ENCODE peak calls at places on chromosomes 2 and 18, in seven cellular contexts. B is CD8-positive, alpha-beta T cell; H is thyroid gland; T is kidney; V is tibial artery; R is A549; L is astrocyte. E is an unnamed sample. For H3K9me3 and H3K4me1, the result is how much of the 10 kb centered on the place peaks cover.

GRCh38 chr2:12555012-12555645 is 161.6 kb upstream of the TRIB2 start:
- DNase-seq in B (no peak), H (no peak), T (no peak), V (no peak), R (no peak), L (peak), E (no peak)

GRCh38 chr18:75548353-75548752 is 120.8 kb upstream of the SMIM21 start:
- DNase-seq in B (no peak), H (no peak), T (no peak), V (no peak), R (peak), L (peak), E (no peak)

GRCh38 chr2:232592687-232593407 is 40.6 kb upstream of the EFHD1 start:
- DNase-seq in B (no peak), H (no peak), T (peak), V (no peak), R (peak), L (peak), E (no peak)

GRCh38 chr2:61789807-61790602 is 63.9 kb downstream of the FAM161A start:
- DNase-seq in B (no peak), H (no peak), T (no peak), V (no peak), R (no peak), L (no peak), E (no peak)

GRCh38 chr2:58834404-58834803 is 593.3 kb upstream of the FANCL start:
- DNase-seq in B (no peak), H (no peak), T (no peak), V (no peak), R (peak), L (peak), E (no peak)

GRCh38 chr2:238502088-238502810 is 75.5 kb downstream of the ASB1 start:
- DNase-seq in B (no peak), H (no peak), T (no peak), V (no peak), R (no peak), L (no peak), E (no peak)

GRCh38 chr2:42244520-42244919 is 75.4 kb downstream of the EML4 start:
- DNase-seq in B (no peak), H (no peak), T (no peak), V (no peak), R (no peak), L (no peak), E (no peak)

GRCh38 chr2:215793747-215794595 is 219.4 kb downstream of the MREG start:
- DNase-seq in B (no peak), H (peak), T (no peak), V (peak), R (peak), L (peak), E (no peak)

GRCh38 chr2:64649013-64649484 is 4.7 kb downstream of the SERTAD2 start:
- DNase-seq in B (no peak), H (peak), T (no peak), V (no peak), R (no peak), L (no peak), E (peak)

GRCh38 chr18:13159579-13159978 is 59.0 kb upstream of the LDLRAD4 start:
- DNase-seq in B (no peak), H (no peak), T (no peak), V (no peak), R (peak), L (peak), E (no peak)

GRCh38 chr2:157898591-157898996 is 22.5 kb upstream of the ACVR1 start:
- DNase-seq in B (no peak), H (no peak), T (no peak), V (no peak), R (peak), L (peak), E (peak)

GRCh38 chr2:176473177-176473576 is 203.9 kb downstream of the MTX2 start:
- DNase-seq in B (no peak), H (peak), T (no peak), V (no peak), R (no peak), L (no peak), E (peak)

GRCh38 chr2:57552885-57553284 is 493.7 kb upstream of the VRK2 start:
- DNase-seq in B (no peak), H (no peak), T (no peak), V (no peak), R (no peak), L (no peak), E (no peak)
- TF ChIP-seq CTCF in B (no peak), H (no peak), T (no peak), V (no peak), R (no peak), L (no peak), E (no peak)

GRCh38 chr2:160910681-160911080 is 249.5 kb upstream of the TANK start:
- DNase-seq in B (no peak), H (no peak), T (no peak), V (no peak), R (no peak), L (peak), E (no peak)

GRCh38 chr2:160912276-160912675 is 248.0 kb upstream of the TANK start:
- DNase-seq in B (no peak), H (no peak), T (no peak), V (no peak), R (no peak), L (no peak), E (no peak)

GRCh38 chr2:160913323-160913722 is 246.9 kb upstream of the TANK start:
- DNase-seq in B (no peak), H (no peak), T (no peak), V (no peak), R (no peak), L (no peak), E (no peak)

GRCh38 chr2:160909781-160910242 is 250.4 kb upstream of the TANK start:
- DNase-seq in B (no peak), H (no peak), T (no peak), V (no peak), R (no peak), L (peak), E (no peak)

GRCh38 chr2:160911258-160911657 is 249.0 kb upstream of the TANK start:
- DNase-seq in B (no peak), H (no peak), T (no peak), V (no peak), R (no peak), L (peak), E (no peak)
- H3K9me3 ChIP-seq in B (under half), H (under half), T (under half), V (under half), R (under half), L (under half), E (under half)

DNA sequence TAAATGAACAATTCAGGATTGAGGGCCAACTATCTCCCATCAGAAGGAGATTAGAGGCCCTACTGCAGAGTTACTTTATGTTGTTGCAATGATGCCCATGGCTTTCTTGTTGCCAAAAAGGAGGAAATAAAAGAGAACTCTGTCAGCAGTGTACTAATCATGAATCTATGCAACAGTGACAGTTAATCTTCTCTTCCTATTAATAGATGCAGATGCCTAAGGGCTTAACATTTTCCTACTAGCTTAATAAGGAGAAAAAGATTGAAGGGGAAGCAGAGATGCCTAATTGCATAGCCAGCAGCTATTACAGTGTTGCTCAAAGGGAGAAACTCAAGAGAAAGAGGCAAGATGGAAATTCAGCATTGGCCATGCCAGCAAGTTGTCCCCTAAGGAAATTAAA is 107.2 kb upstream of the KCNJ3 start:
- DNase-seq in B (no peak), H (no peak), T (no peak), V (no peak), R (no peak), L (no peak), E (no peak)
- H3K4me1 ChIP-seq in B (under half), H (under half), T (under half), V (under half), R (under half), L (under half), E (under half)

GRCh38 chr2:86087936-86088850 is 17.5 kb downstream of the POLR1A start:
- DNase-seq in B (no peak), H (no peak), T (no peak), V (no peak), R (no peak), L (no peak), E (no peak)
- TF ChIP-seq CTCF in B (peak), H (no peak), T (peak), V (no peak), R (peak), L (no peak), E (no peak)

GRCh38 chr2:89763254-89763580 is 1071.7 kb downstream of the RPIA start:
- DNase-seq in B (no peak), H (no peak), T (no peak), V (peak), R (peak), L (no peak), E (no peak)

GRCh38 chr2:89763581-89764485 is 1072.4 kb downstream of the RPIA start:
- DNase-seq in B (no peak), H (no peak), T (peak), V (peak), R (no peak), L (no peak), E (peak)

DNA sequence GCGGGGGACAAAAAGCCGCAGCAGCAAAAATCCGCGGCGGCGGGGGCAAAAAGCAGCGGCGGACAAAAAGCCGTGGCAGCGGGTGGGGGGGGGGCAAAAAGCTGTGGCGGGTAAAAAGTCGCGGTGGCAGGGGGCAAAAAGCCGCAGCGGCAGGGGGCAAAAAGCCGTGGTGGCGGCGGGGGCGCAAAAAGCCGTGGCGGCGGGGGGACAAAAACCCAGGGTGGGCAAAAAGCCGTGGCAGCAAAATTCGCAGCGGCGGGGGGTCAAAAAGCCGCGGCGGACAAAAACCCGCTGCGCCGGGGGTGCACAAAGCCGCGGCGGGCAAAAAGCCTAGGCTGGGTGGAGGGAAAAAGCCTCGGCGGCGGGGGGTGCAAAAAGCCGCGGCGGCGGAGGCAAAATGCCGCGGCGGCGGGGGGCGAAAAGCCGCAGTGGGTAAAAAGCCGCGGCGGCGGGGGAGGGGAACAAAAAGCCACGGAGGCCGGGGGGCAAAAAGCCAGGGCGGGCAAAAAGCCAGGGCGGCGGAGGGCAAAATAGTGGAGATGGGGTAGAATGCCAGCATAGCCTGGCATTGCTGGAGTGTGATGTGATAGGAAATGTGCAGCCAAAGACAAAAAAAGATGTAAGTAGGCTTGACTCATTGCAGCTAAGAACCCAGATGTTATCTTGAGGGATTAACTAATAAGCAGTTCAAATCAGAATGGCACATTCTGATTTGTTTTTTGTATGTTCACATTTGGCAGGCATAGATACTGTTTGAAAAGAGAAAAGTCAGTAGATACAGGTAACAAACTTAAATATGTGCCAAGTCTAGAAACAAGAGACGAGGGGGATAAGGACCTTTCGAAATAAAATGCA is 1076.3 kb downstream of the RPIA start:
- DNase-seq in B (no peak), H (no peak), T (peak), V (peak), R (no peak), L (no peak), E (peak)
- H3K9me3 ChIP-seq in B (under half), H (under half), T (under half), V (under half), R (under half), L (under half), E (under half)

GRCh38 chr2:217877866-217878265 is 124.9 kb downstream of the TNS1 start:
- DNase-seq in B (no peak), H (peak), T (no peak), V (no peak), R (no peak), L (no peak), E (no peak)
- H3K4me1 ChIP-seq in B (under half), H (half or more), T (under half), V (half or more), R (under half), L (under half), E (under half)

DNA sequence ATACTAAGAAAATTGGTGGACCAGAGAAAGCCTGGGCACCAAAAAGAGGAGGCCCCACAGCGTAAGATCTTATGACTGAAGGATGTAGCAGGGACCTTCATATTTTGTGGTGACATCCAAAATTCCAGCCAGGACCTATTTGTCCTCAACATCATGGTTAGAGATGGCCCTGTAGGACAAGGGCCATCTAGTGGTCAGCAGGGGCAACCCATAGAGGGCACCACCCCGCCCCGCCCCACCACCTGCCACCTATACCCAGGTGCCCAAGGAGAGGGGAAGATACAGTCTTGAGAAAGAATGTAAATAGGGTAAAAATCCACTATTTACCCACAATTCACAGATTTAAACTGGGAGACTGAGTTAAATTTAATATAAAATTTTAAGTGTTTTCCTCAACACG is 59.6 kb upstream of the TMEM163 start:
- DNase-seq in B (no peak), H (no peak), T (no peak), V (no peak), R (peak), L (no peak), E (peak)
- TF ChIP-seq CTCF in B (no peak), H (no peak), T (peak), V (no peak), R (peak), L (no peak), E (peak)